ENCODE peak calls at places on chromosomes 13 and 19, in five cellular contexts. A, N, H, F and I are unnamed samples.

GRCh38 chr13:59452189-59452588 is 711.5 kb downstream of the DIAPH3 start:
- DNase-seq in A (no peak), F (no peak), N (no peak), H (no peak), I (no peak)

GRCh38 chr13:27476943-27477681 is 26.7 kb upstream of the MTIF3 start:
- DNase-seq in F (no peak), H (no peak), N (peak; percentile 76), A (no peak), I (no peak)

GRCh38 chr19:2578391-2578826 is 102.5 kb downstream of the GADD45B start:
- DNase-seq in A (no peak), N (no peak), F (no peak), H (no peak), I (peak; percentile 66)

GRCh38 chr19:982567-983170 is 1.5 kb upstream of the WDR18 start:
- DNase-seq in A (peak; percentile 88), N (peak; percentile 49), F (no peak), H (no peak), I (peak; percentile 95)

GRCh38 chr13:72458701-72459100 is 268.7 kb downstream of the MZT1 start:
- DNase-seq in H (no peak), A (no peak), F (no peak), N (no peak), I (no peak)

GRCh38 chr19:50928841-50929240 is 17.6 kb upstream of the KLK4 start:
- DNase-seq in F (no peak), A (no peak), H (no peak), N (no peak), I (no peak)

GRCh38 chr13:54287062-54287764 is 1258.6 kb downstream of the OLFM4 start:
- DNase-seq in N (no peak), A (no peak), F (no peak), H (no peak), I (no peak)

GRCh38 chr19:33234092-33234491 is 8.4 kb upstream of the SLC7A10 start:
- DNase-seq in N (no peak), F (no peak), A (no peak), H (no peak), I (no peak)

GRCh38 chr13:99415851-99416331 is 85.4 kb upstream of the TM9SF2 start:
- DNase-seq in A (no peak), F (no peak), N (no peak), H (no peak), I (no peak)

GRCh38 chr19:13122275-13122878 is 4.3 kb downstream of the NACC1 start:
- DNase-seq in N (no peak), A (no peak), H (no peak), F (no peak), I (no peak)

GRCh38 chr13:32650705-32651311 is 64.6 kb downstream of the PDS5B start:
- DNase-seq in A (peak; percentile 25), F (peak; percentile 30), H (peak; percentile 43), N (peak; percentile 73), I (no peak)

GRCh38 chr19:32719611-32720059 is at the start of gene TDRD12:
- DNase-seq in H (no peak), F (no peak), A (no peak), N (no peak), I (peak; percentile 85)

GRCh38 chr13:65929436-65929835 is 1300.7 kb downstream of the PCDH9 start:
- DNase-seq in H (no peak), N (no peak), F (no peak), A (no peak), I (no peak)

GRCh38 chr13:98285317-98285716 is 108.2 kb upstream of the RNF113B start:
- DNase-seq in H (no peak), N (no peak), A (no peak), F (no peak), I (no peak)

GRCh38 chr19:15466851-15467733 is 2.7 kb upstream of the RASAL3 start:
- DNase-seq in F (peak; percentile 97), A (no peak), H (no peak), N (no peak), I (no peak)

GRCh38 chr13:67023088-67023893 is 206.8 kb downstream of the PCDH9 start:
- DNase-seq in F (no peak), H (no peak), A (no peak), N (no peak), I (no peak)

DNA sequence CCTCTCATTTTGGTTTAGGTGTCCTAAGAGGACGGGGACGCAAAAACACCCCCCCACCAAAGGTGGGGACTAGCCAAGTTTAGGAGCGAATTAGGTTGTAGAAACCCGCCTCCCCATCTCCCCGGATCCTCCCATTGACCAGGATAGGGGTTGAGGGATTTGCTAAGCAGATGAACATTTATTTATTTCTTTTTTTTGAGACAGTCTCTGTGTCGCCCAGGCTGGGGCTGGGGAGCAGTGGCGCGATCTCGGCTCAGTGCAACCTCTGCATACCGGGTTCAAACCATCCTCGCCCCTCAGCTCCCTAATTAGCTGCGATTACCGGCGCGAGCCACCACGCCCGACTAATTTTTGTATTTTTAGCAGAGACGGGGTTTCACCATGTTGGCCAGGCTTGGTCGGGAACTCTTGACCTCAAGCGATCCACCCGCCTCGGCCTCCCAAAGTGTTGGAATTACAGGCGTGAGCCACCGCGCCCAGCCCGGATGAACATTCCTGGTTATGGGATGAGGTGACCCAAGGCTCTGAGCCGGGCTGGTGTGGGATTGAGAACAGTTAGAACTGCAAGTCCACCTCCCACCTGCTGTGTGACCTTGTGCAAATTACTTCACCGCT is 934 bp downstream of the PPP2R1A start:
- DNase-seq in H (no peak), F (no peak), N (no peak), A (no peak), I (no peak)
- TF ChIP-seq CEBPB in H (no peak), F (no peak), N (no peak), A (no peak), I (no peak)

DNA sequence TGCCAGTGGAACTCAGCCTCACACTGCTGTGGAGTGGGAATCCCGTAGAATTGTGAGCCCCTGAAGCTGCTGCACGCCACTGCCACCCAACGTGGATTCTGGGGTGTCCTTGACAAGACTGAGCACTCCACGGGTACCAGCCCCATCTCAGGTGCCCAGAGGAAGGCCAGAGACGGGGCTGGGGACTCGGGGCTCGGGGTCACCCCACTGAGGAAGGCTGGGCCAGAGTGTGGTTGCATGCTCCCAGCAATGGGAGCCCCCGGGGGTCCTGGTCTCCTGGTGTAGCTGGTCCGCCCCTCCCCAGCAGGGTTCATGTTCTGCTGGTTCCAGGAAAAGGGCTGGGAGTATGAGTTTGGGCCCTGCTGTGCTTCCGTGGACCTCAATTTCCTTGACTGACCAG is 15.2 kb downstream of the DAPK3 start:
- DNase-seq in H (no peak), F (no peak), A (no peak), N (no peak), I (no peak)
- TF ChIP-seq POLR2AphosphoS5 in H (no peak), F (no peak), A (no peak), N (no peak), I (no peak)

DNA sequence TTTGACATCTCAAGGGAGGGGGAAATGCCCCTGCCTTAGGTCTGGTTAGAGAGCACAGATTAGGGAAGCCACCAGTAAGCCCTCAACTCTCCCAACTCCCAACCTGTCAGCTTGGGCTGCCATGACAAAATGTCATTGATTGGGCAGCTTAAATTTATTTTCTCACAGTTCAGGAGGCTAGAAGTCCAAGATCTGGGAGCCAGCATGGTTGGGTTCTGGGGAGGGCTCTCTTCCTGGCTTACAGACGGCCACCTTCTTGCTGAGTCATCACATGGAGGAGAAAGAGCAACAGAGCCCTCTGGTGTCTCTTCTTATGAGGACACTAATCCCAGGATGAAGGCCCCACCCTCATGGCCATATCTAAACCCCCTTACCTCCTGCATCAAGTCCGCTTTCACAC is 24.2 kb downstream of the C19orf12 start:
- DNase-seq in A (peak; percentile 78), F (no peak), H (peak; percentile 23), N (peak; percentile 67), I (peak; percentile 58)
- TF ChIP-seq CEBPB in A (no peak), F (no peak), H (no peak), N (no peak), I (no peak)

DNA sequence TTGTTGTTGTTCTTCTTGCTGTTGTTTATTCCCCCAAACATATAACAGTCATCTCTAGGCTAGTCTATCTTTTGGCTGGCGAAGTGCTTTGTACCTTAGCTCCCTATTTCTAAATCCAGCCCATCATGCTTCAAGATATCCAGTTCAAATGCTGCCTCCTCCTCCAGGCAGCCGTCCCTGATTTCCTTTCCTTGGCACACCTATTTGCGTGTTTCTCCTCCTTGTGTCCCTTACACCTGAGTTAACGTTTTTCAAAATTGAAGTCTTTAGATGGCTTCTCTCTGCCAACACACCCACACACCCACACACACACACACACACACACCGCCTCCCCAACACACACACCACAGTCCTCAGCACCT is 25.5 kb downstream of the INSR start:
- DNase-seq in F (no peak), A (no peak), H (no peak), N (no peak), I (no peak)
- TF ChIP-seq POLR2AphosphoS5 in F (no peak), A (no peak), H (no peak), N (no peak), I (no peak)

GRCh38 chr13:25165664-25166063 is 6.4 kb downstream of the AMER2 start:
- DNase-seq in H (no peak), N (no peak), A (no peak), F (no peak), I (no peak)
- TF ChIP-seq CEBPB in H (no peak), N (no peak), A (no peak), F (no peak), I (no peak)

GRCh38 chr19:35346193-35347052 is 1.3 kb upstream of the FFAR1 start:
- DNase-seq in F (peak; percentile 74), H (no peak), A (peak; percentile 26), N (peak; percentile 16), I (peak; percentile 31)
- TF ChIP-seq POLR2AphosphoS5 in F (peak; percentile 57), H (no peak), A (no peak), N (no peak), I (no peak)

GRCh38 chr13:31199849-31200635 is at the start of gene B3GLCT:
- DNase-seq in F (no peak), A (peak; percentile 78), H (peak; percentile 36), N (peak; percentile 57), I (peak; percentile 91)
- TF ChIP-seq CEBPB in F (no peak), A (no peak), H (no peak), N (no peak), I (no peak)